ENCODE peak calls at places on chromosomes 12 and 14, in nine cellular contexts. N is left colon, I is right lobe of liver, D is foreskin melanocyte, H is mucosa of descending colon, U is hippocampal formation, R is NCI-H1105, T is myocyte, L is NCI-H1694. K is an unnamed sample.

GRCh38 chr12:113096675-113097461 is 38.7 kb downstream of the RASAL1 start:
- DNase-seq in N (no peak), I (no peak), D (no peak), H (no peak), U (no peak), R (no peak), T (no peak), L (peak; percentile 20), K (no peak)

GRCh38 chr12:106147956-106148355 is 9.2 kb upstream of the NUAK1 start:
- DNase-seq in N (peak; percentile 42), I (peak; percentile 86), D (no peak), H (peak; percentile 59), U (peak; percentile 69), R (peak; percentile 92), T (peak; percentile 96), L (peak; percentile 42), K (peak; percentile 77)

GRCh38 chr14:35161231-35161630 is 38.9 kb downstream of the PRORP start:
- DNase-seq in N (no peak), I (no peak), D (no peak), H (no peak), U (no peak), R (no peak), T (no peak), L (no peak), K (no peak)

GRCh38 chr14:81801921-81802320 is 268.3 kb upstream of the SEL1L start:
- DNase-seq in N (no peak), I (no peak), D (no peak), H (no peak), U (no peak), R (no peak), T (no peak), L (no peak), K (no peak)

GRCh38 chr12:31278445-31279242 is 47.3 kb downstream of the SINHCAF start:
- DNase-seq in N (no peak), I (no peak), D (no peak), H (no peak), U (no peak), R (no peak), T (no peak), L (no peak), K (no peak)

GRCh38 chr12:56151672-56152131 is 685 bp upstream of the MYL6B start:
- DNase-seq in N (peak; percentile 86), I (peak; percentile 60), D (no peak), H (peak; percentile 83), U (no peak), R (no peak), T (peak; percentile 26), L (peak; percentile 60), K (peak; percentile 66)

GRCh38 chr14:71396050-71396677 is 488.9 kb downstream of the PCNX1 start:
- DNase-seq in N (no peak), I (no peak), D (no peak), H (no peak), U (no peak), R (no peak), T (no peak), L (no peak), K (no peak)

GRCh38 chr14:58994130-58994529 is 194.3 kb upstream of the DAAM1 start:
- DNase-seq in N (no peak), I (no peak), D (no peak), H (no peak), U (no peak), R (no peak), T (no peak), L (no peak), K (no peak)

GRCh38 chr14:100375273-100375962 is 52.3 kb downstream of the SLC25A47 start:
- DNase-seq in N (peak; percentile 67), I (peak; percentile 62), D (peak; percentile 97), H (peak; percentile 70), U (no peak), R (peak; percentile 11), T (peak; percentile 72), L (no peak), K (peak; percentile 60)

GRCh38 chr14:66471584-66471983 is 14.6 kb upstream of the CCDC196 start:
- DNase-seq in N (no peak), I (no peak), D (no peak), H (no peak), U (no peak), R (no peak), T (no peak), L (no peak), K (no peak)

GRCh38 chr12:44372259-44372658 is 503.9 kb downstream of the NELL2 start:
- DNase-seq in N (no peak), I (no peak), D (peak; percentile 95), H (no peak), U (no peak), R (no peak), T (no peak), L (no peak), K (no peak)

GRCh38 chr12:105843989-105844768 is 294.6 kb downstream of the NUAK1 start:
- DNase-seq in N (no peak), I (no peak), D (no peak), H (no peak), U (no peak), R (no peak), T (peak; percentile 25), L (no peak), K (no peak)

GRCh38 chr14:39015360-39015961 is 87.6 kb downstream of the SEC23A start:
- DNase-seq in N (peak; percentile 23), I (no peak), D (peak; percentile 26), H (no peak), U (peak; percentile 7), R (peak; percentile 34), T (peak; percentile 67), L (peak; percentile 68), K (no peak)

GRCh38 chr12:51729331-51729730 is 119.2 kb downstream of the FIGNL2 start:
- DNase-seq in N (no peak), I (no peak), D (no peak), H (no peak), U (no peak), R (no peak), T (no peak), L (no peak), K (no peak)

GRCh38 chr14:104882325-104882973 is 17.4 kb downstream of the CEP170B start:
- DNase-seq in N (peak; percentile 86), I (peak; percentile 46), D (no peak), H (peak; percentile 86), U (no peak), R (no peak), T (no peak), L (no peak), K (peak; percentile 40)

GRCh38 chr14:64705406-64706118 is 1.3 kb downstream of the PLEKHG3 start:
- DNase-seq in N (peak; percentile 50), I (no peak), D (no peak), H (peak; percentile 54), U (peak; percentile 49), R (no peak), T (no peak), L (no peak), K (no peak)

GRCh38 chr12:109529618-109530300 is 43.5 kb downstream of the MMAB start:
- DNase-seq in N (no peak), I (no peak), D (no peak), H (no peak), U (peak; percentile 8), R (no peak), T (peak; percentile 47), L (peak; percentile 46), K (no peak)